ENCODE peak calls at places on chromosome 5, in eight cellular contexts. One of them, this sample, is unnamed.
A peak's percentile ranks its signal among the peaks of the same experiment; 100 is the strongest.

GRCh38 chr5:138544171-138545134 is 1.4 kb upstream of the ETF1 start:
- DNase-seq in Peyer's patch: no peak
- DNase-seq in fibroblast of the aortic adventitia: peak; percentile 51
- DNase-seq in thoracic aorta: no peak
- DNase-seq in AG10803: peak; percentile 29
- DNase-seq in bronchial epithelial cell: peak; percentile 63
- DNase-seq in epithelial cell of esophagus: peak; percentile 53
- DNase-seq in Caco-2: no peak
- DNase-seq in this sample: no peak

GRCh38 chr5:171798413-171798812 is 12.8 kb downstream of the SMIM23 start:
- DNase-seq in Peyer's patch: no peak
- DNase-seq in fibroblast of the aortic adventitia: no peak
- DNase-seq in thoracic aorta: no peak
- DNase-seq in AG10803: no peak
- DNase-seq in bronchial epithelial cell: no peak
- DNase-seq in epithelial cell of esophagus: no peak
- DNase-seq in Caco-2: no peak
- DNase-seq in this sample: no peak

GRCh38 chr5:138338411-138339085 is 482 bp downstream of the FAM53C start:
- DNase-seq in Peyer's patch: no peak
- DNase-seq in fibroblast of the aortic adventitia: no peak
- DNase-seq in thoracic aorta: no peak
- DNase-seq in AG10803: no peak
- DNase-seq in bronchial epithelial cell: no peak
- DNase-seq in epithelial cell of esophagus: no peak
- DNase-seq in Caco-2: no peak
- DNase-seq in this sample: no peak

GRCh38 chr5:43202380-43202779 is 10.4 kb downstream of the NIM1K start:
- DNase-seq in Peyer's patch: no peak
- DNase-seq in fibroblast of the aortic adventitia: no peak
- DNase-seq in thoracic aorta: no peak
- DNase-seq in AG10803: no peak
- DNase-seq in bronchial epithelial cell: no peak
- DNase-seq in epithelial cell of esophagus: no peak
- DNase-seq in Caco-2: no peak
- DNase-seq in this sample: no peak

GRCh38 chr5:88948746-88949600 is 66.0 kb upstream of the MEF2C start:
- DNase-seq in Peyer's patch: no peak
- DNase-seq in fibroblast of the aortic adventitia: no peak
- DNase-seq in thoracic aorta: no peak
- DNase-seq in AG10803: no peak
- DNase-seq in bronchial epithelial cell: no peak
- DNase-seq in epithelial cell of esophagus: no peak
- DNase-seq in Caco-2: no peak
- DNase-seq in this sample: no peak

GRCh38 chr5:27708579-27708978 is 670.2 kb upstream of the CDH9 start:
- DNase-seq in Peyer's patch: no peak
- DNase-seq in fibroblast of the aortic adventitia: no peak
- DNase-seq in thoracic aorta: no peak
- DNase-seq in AG10803: no peak
- DNase-seq in bronchial epithelial cell: peak; percentile 60
- DNase-seq in epithelial cell of esophagus: peak; percentile 56
- DNase-seq in Caco-2: no peak
- DNase-seq in this sample: no peak

GRCh38 chr5:33994845-33995244 is 10.4 kb upstream of the SLC45A2 start:
- DNase-seq in Peyer's patch: no peak
- DNase-seq in fibroblast of the aortic adventitia: peak; percentile 86
- DNase-seq in thoracic aorta: no peak
- DNase-seq in AG10803: peak; percentile 90
- DNase-seq in bronchial epithelial cell: peak; percentile 35
- DNase-seq in epithelial cell of esophagus: peak; percentile 54
- DNase-seq in Caco-2: no peak
- DNase-seq in this sample: no peak

GRCh38 chr5:69295088-69295754 is 37.4 kb downstream of the CCDC125 start:
- DNase-seq in Peyer's patch: no peak
- DNase-seq in fibroblast of the aortic adventitia: peak; percentile 57
- DNase-seq in thoracic aorta: no peak
- DNase-seq in AG10803: peak; percentile 21
- DNase-seq in bronchial epithelial cell: peak; percentile 35
- DNase-seq in epithelial cell of esophagus: peak; percentile 43
- DNase-seq in Caco-2: no peak
- DNase-seq in this sample: no peak

GRCh38 chr5:132497488-132497997 is 7.0 kb upstream of the IRF1 start:
- DNase-seq in Peyer's patch: peak; percentile 51
- DNase-seq in fibroblast of the aortic adventitia: peak; percentile 94
- DNase-seq in thoracic aorta: peak; percentile 67
- DNase-seq in AG10803: peak; percentile 94
- DNase-seq in bronchial epithelial cell: peak; percentile 73
- DNase-seq in epithelial cell of esophagus: peak; percentile 64
- DNase-seq in Caco-2: peak; percentile 73
- DNase-seq in this sample: no peak

GRCh38 chr5:12460493-12461261 is 556.4 kb upstream of the CTNND2 start:
- DNase-seq in Peyer's patch: no peak
- DNase-seq in fibroblast of the aortic adventitia: no peak
- DNase-seq in thoracic aorta: no peak
- DNase-seq in AG10803: no peak
- DNase-seq in bronchial epithelial cell: peak; percentile 52
- DNase-seq in epithelial cell of esophagus: peak; percentile 80
- DNase-seq in Caco-2: no peak
- DNase-seq in this sample: no peak

DNA sequence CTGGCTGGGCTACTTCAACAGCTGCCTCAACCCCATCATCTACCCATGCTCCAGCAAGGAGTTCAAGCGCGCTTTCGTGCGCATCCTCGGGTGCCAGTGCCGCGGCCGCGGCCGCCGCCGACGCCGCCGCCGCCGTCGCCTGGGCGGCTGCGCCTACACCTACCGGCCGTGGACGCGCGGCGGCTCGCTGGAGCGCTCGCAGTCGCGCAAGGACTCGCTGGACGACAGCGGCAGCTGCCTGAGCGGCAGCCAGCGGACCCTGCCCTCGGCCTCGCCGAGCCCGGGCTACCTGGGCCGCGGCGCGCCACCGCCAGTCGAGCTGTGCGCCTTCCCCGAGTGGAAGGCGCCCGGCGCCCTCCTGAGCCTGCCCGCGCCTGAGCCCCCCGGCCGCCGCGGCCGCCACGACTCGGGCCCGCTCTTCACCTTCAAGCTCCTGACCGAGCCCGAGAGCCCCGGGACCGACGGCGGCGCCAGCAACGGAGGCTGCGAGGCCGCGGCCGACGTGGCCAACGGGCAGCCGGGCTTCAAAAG is 36.9 kb upstream of the TTC1 start:
- DNase-seq in Peyer's patch: no peak
- DNase-seq in fibroblast of the aortic adventitia: no peak
- DNase-seq in thoracic aorta: no peak
- DNase-seq in AG10803: no peak
- DNase-seq in bronchial epithelial cell: no peak
- DNase-seq in epithelial cell of esophagus: peak; percentile 40
- DNase-seq in Caco-2: peak; percentile 44
- DNase-seq in this sample: no peak
- TF ChIP-seq CTCF in Peyer's patch: no peak
- TF ChIP-seq CTCF in fibroblast of the aortic adventitia: no peak
- TF ChIP-seq CTCF in thoracic aorta: no peak
- TF ChIP-seq CTCF in AG10803: no peak
- TF ChIP-seq CTCF in bronchial epithelial cell: no peak
- TF ChIP-seq CTCF in epithelial cell of esophagus: no peak
- TF ChIP-seq CTCF in Caco-2: no peak
- TF ChIP-seq CTCF in this sample: no peak

GRCh38 chr5:177369050-177369912 is 11.6 kb downstream of the RGS14 start:
- DNase-seq in Peyer's patch: no peak
- DNase-seq in fibroblast of the aortic adventitia: peak; percentile 20
- DNase-seq in thoracic aorta: no peak
- DNase-seq in AG10803: peak; percentile 6
- DNase-seq in bronchial epithelial cell: peak; percentile 35
- DNase-seq in epithelial cell of esophagus: peak; percentile 44
- DNase-seq in Caco-2: peak; percentile 69
- DNase-seq in this sample: no peak

GRCh38 chr5:177365845-177366527 is 8.3 kb downstream of the RGS14 start:
- DNase-seq in Peyer's patch: no peak
- DNase-seq in fibroblast of the aortic adventitia: no peak
- DNase-seq in thoracic aorta: no peak
- DNase-seq in AG10803: no peak
- DNase-seq in bronchial epithelial cell: no peak
- DNase-seq in epithelial cell of esophagus: no peak
- DNase-seq in Caco-2: no peak
- DNase-seq in this sample: no peak

GRCh38 chr5:177366528-177367322 is 9.0 kb downstream of the RGS14 start:
- DNase-seq in Peyer's patch: peak; percentile 87
- DNase-seq in fibroblast of the aortic adventitia: peak; percentile 79
- DNase-seq in thoracic aorta: peak; percentile 62
- DNase-seq in AG10803: peak; percentile 77
- DNase-seq in bronchial epithelial cell: peak; percentile 69
- DNase-seq in epithelial cell of esophagus: peak; percentile 73
- DNase-seq in Caco-2: no peak
- DNase-seq in this sample: peak; percentile 85

GRCh38 chr5:177367981-177368960 is 10.5 kb downstream of the RGS14 start:
- DNase-seq in Peyer's patch: no peak
- DNase-seq in fibroblast of the aortic adventitia: no peak
- DNase-seq in thoracic aorta: no peak
- DNase-seq in AG10803: no peak
- DNase-seq in bronchial epithelial cell: peak; percentile 80
- DNase-seq in epithelial cell of esophagus: peak; percentile 57
- DNase-seq in Caco-2: no peak
- DNase-seq in this sample: no peak

DNA sequence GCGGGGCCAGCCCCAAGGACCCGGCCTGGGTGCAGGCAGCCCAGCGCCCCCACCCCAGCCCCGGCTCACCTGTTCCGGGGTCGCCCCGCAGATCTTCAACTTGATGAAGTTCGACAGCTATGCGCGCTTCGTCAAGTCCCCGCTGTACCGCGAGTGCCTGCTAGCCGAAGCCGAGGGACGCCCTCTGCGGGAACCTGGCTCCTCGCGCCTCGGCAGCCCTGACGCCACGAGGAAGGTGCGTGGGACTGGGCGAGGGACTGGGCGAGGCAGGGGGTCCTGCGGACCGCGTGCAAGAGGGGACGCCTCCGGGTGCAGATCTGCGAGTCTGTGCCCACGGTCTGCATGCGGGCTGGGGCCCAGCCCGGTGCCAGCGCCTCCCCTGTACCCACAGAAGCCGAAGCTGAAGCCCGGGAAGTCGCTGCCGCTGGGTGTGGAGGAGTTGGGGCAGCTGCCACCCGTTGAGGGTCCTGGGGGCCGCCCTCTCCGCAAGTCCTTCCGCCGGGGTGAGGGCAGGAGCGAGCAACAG is 9.7 kb downstream of the RGS14 start:
- DNase-seq in Peyer's patch: no peak
- DNase-seq in fibroblast of the aortic adventitia: no peak
- DNase-seq in thoracic aorta: no peak
- DNase-seq in AG10803: no peak
- DNase-seq in bronchial epithelial cell: no peak
- DNase-seq in epithelial cell of esophagus: no peak
- DNase-seq in Caco-2: no peak
- DNase-seq in this sample: no peak
- H3K4me3 ChIP-seq in Peyer's patch: peak overlapping the region; percentile 44
- H3K4me3 ChIP-seq in fibroblast of the aortic adventitia: peak overlapping the region; percentile 57
- H3K4me3 ChIP-seq in thoracic aorta: peak overlapping the region; percentile 75
- H3K4me3 ChIP-seq in AG10803: peak overlapping the region; percentile 52
- H3K4me3 ChIP-seq in bronchial epithelial cell: peak overlapping the region; percentile 35
- H3K4me3 ChIP-seq in epithelial cell of esophagus: peak overlapping the region; percentile 41
- H3K4me3 ChIP-seq in Caco-2: no peak overlapping the region
- H3K4me3 ChIP-seq in this sample: peak overlapping the region; percentile 59

DNA sequence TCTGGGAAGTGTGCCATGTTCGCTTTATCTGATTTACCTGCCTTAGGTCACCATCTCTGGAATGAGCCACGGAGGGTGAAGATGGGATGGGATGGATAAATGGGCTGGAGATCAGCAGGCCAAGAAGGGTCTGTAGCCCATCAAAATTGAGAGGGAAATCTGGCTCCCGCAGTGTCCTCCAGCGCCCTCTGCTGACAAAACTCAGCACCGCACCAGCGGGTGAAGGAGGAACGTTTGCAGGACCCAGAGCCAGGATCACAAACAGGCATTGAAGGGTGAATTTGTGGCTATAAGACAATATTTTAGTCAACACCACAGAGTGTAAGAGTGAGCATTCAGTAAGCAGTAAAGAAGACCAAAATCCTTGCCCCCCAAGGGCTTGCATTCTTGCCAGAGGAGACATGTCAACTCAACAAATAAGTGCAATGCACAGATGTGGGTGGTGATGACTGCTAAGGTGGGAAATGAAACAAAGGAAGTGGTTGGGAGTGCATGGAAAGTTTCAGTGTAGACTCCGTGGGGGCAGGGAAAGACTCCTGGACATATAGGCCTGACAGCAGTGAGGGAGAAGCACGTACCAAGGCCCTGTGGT is 124.4 kb downstream of the TENT4A start:
- DNase-seq in Peyer's patch: peak; percentile 61
- DNase-seq in fibroblast of the aortic adventitia: no peak
- DNase-seq in thoracic aorta: no peak
- DNase-seq in AG10803: no peak
- DNase-seq in bronchial epithelial cell: no peak
- DNase-seq in epithelial cell of esophagus: no peak
- DNase-seq in Caco-2: peak; percentile 61
- DNase-seq in this sample: no peak
- TF ChIP-seq CTCF in Peyer's patch: peak; percentile 54
- TF ChIP-seq CTCF in fibroblast of the aortic adventitia: peak; percentile 51
- TF ChIP-seq CTCF in thoracic aorta: peak; percentile 52
- TF ChIP-seq CTCF in AG10803: peak; percentile 70
- TF ChIP-seq CTCF in bronchial epithelial cell: peak; percentile 27
- TF ChIP-seq CTCF in epithelial cell of esophagus: peak; percentile 20
- TF ChIP-seq CTCF in Caco-2: peak; percentile 68
- TF ChIP-seq CTCF in this sample: no peak

GRCh38 chr5:58579781-58580180 is 3.1 kb upstream of the RAB3C start:
- DNase-seq in Peyer's patch: no peak
- DNase-seq in fibroblast of the aortic adventitia: no peak
- DNase-seq in thoracic aorta: no peak
- DNase-seq in AG10803: no peak
- DNase-seq in bronchial epithelial cell: no peak
- DNase-seq in epithelial cell of esophagus: no peak
- DNase-seq in Caco-2: no peak
- DNase-seq in this sample: no peak

GRCh38 chr5:58582411-58583393 is at the start of gene RAB3C:
- DNase-seq in Peyer's patch: peak; percentile 89
- DNase-seq in fibroblast of the aortic adventitia: peak; percentile 86
- DNase-seq in thoracic aorta: peak; percentile 36
- DNase-seq in AG10803: peak; percentile 90
- DNase-seq in bronchial epithelial cell: peak; percentile 92
- DNase-seq in epithelial cell of esophagus: peak; percentile 97
- DNase-seq in Caco-2: peak; percentile 93
- DNase-seq in this sample: peak; percentile 76

GRCh38 chr5:58582004-58582403 is 871 bp upstream of the RAB3C start:
- DNase-seq in Peyer's patch: no peak
- DNase-seq in fibroblast of the aortic adventitia: no peak
- DNase-seq in thoracic aorta: no peak
- DNase-seq in AG10803: no peak
- DNase-seq in bronchial epithelial cell: no peak
- DNase-seq in epithelial cell of esophagus: peak; percentile 3
- DNase-seq in Caco-2: peak; percentile 26
- DNase-seq in this sample: no peak
- H3K4me3 ChIP-seq in Peyer's patch: peak overlapping the region; percentile 48
- H3K4me3 ChIP-seq in fibroblast of the aortic adventitia: peak overlapping the region; percentile 69
- H3K4me3 ChIP-seq in thoracic aorta: peak overlapping the region; percentile 72
- H3K4me3 ChIP-seq in AG10803: peak overlapping the region; percentile 60
- H3K4me3 ChIP-seq in bronchial epithelial cell: peak overlapping the region; percentile 47
- H3K4me3 ChIP-seq in epithelial cell of esophagus: peak overlapping the region; percentile 72
- H3K4me3 ChIP-seq in Caco-2: peak overlapping the region; percentile 51
- H3K4me3 ChIP-seq in this sample: peak overlapping the region; percentile 38

DNA sequence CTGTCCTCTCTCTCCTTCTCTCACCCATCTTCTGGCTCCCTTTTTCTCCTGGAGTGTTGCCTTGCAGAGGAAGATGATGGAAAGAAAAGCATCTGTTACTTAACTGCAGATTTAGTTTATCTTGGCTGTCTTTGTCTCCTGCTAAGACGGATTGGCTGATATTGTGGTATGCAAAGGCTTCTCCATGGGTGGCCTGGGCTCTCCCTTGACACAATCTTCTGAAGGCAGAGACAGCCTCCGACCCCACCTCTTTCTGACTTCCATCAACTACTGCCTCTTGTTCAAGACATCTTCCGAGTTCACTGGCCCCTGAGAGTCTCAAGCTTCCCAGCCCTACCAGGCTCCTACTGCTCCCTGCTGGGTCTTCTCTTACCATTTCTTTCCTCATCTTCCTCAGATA is 403.7 kb downstream of the LRRC70 start:
- DNase-seq in Peyer's patch: no peak
- DNase-seq in fibroblast of the aortic adventitia: no peak
- DNase-seq in thoracic aorta: no peak
- DNase-seq in AG10803: no peak
- DNase-seq in bronchial epithelial cell: no peak
- DNase-seq in epithelial cell of esophagus: no peak
- DNase-seq in Caco-2: no peak
- DNase-seq in this sample: no peak
- TF ChIP-seq CTCF in Peyer's patch: no peak
- TF ChIP-seq CTCF in fibroblast of the aortic adventitia: no peak
- TF ChIP-seq CTCF in thoracic aorta: no peak
- TF ChIP-seq CTCF in AG10803: no peak
- TF ChIP-seq CTCF in bronchial epithelial cell: no peak
- TF ChIP-seq CTCF in epithelial cell of esophagus: no peak
- TF ChIP-seq CTCF in Caco-2: no peak
- TF ChIP-seq CTCF in this sample: no peak